ENCODE peak calls at places on chromosome 13, in seven cellular contexts. S is GM12878, F is SK-N-SH, V is HepG2, B is HCT116, I is H1, L is K562. Z is an unnamed sample.

GRCh38 chr13:91381371-91381770 is 17.1 kb upstream of the GPC5 start:
- DNase-seq in V (no peak), B (no peak), S (no peak), F (peak), L (peak), I (no peak), Z (no peak)

GRCh38 chr13:114004416-114005205 is 30.7 kb upstream of the C13orf46 start:
- DNase-seq in F (no peak), B (no peak), V (peak), L (peak), I (no peak), S (no peak), Z (no peak)

GRCh38 chr13:37361608-37362007 is 237.0 kb downstream of the POSTN start:
- DNase-seq in L (no peak), F (no peak), S (no peak), B (no peak), I (no peak), V (no peak), Z (no peak)

GRCh38 chr13:54733639-54734038 is 1705.0 kb downstream of the OLFM4 start:
- DNase-seq in L (peak), F (no peak), V (peak), I (no peak), B (no peak), S (no peak), Z (peak)

GRCh38 chr13:48727252-48728011 is 73.7 kb downstream of the CYSLTR2 start:
- DNase-seq in B (no peak), I (no peak), F (no peak), S (no peak), L (no peak), V (no peak), Z (no peak)

GRCh38 chr13:52644108-52644507 is 1.9 kb downstream of the HNRNPA1L2 start:
- DNase-seq in L (no peak), S (no peak), B (no peak), I (no peak), V (no peak), F (no peak), Z (peak)

GRCh38 chr13:98423417-98423816 is 153.5 kb downstream of the STK24 start:
- DNase-seq in B (no peak), S (no peak), I (no peak), F (no peak), V (no peak), L (no peak), Z (no peak)

GRCh38 chr13:44425041-44425814 is 51.6 kb downstream of the SERP2 start:
- DNase-seq in B (no peak), F (peak), V (no peak), L (no peak), S (no peak), I (no peak), Z (no peak)

GRCh38 chr13:45055902-45056648 is 64.2 kb upstream of the GTF2F2 start:
- DNase-seq in V (no peak), I (no peak), L (peak), B (peak), F (no peak), S (no peak), Z (no peak)

GRCh38 chr13:102035969-102036368 is 365.9 kb downstream of the FGF14 start:
- DNase-seq in S (no peak), F (no peak), I (no peak), V (no peak), B (no peak), L (no peak), Z (no peak)

GRCh38 chr13:77891041-77891440 is 27.6 kb downstream of the EDNRB start:
- DNase-seq in I (no peak), L (no peak), V (no peak), B (no peak), S (no peak), F (no peak), Z (no peak)

GRCh38 chr13:47455581-47455980 is 545.5 kb downstream of the SUCLA2 start:
- DNase-seq in S (no peak), F (peak), B (no peak), I (no peak), L (no peak), V (no peak), Z (no peak)

GRCh38 chr13:77360032-77360431 is 33.1 kb upstream of the MYCBP2 start:
- DNase-seq in V (no peak), I (no peak), B (no peak), L (no peak), F (no peak), S (no peak), Z (no peak)

GRCh38 chr13:27006519-27007161 is 165.0 kb downstream of the USP12 start:
- DNase-seq in S (no peak), B (peak), I (peak), L (no peak), F (peak), V (no peak), Z (peak)

GRCh38 chr13:77696006-77696862 is 1.3 kb upstream of the SLAIN1 start:
- DNase-seq in S (no peak), B (no peak), I (no peak), L (no peak), F (peak), V (no peak), Z (no peak)

GRCh38 chr13:20359335-20359734 is 127.2 kb upstream of the GJB6 start:
- DNase-seq in I (no peak), F (no peak), B (peak), V (peak), L (peak), S (no peak), Z (no peak)

GRCh38 chr13:70333752-70334151 is 225.5 kb upstream of the KLHL1 start:
- DNase-seq in B (no peak), I (no peak), F (no peak), S (no peak), V (no peak), L (no peak), Z (no peak)

GRCh38 chr13:23044906-23045305 is 135.9 kb upstream of the SGCG start:
- DNase-seq in F (no peak), V (no peak), L (no peak), I (no peak), S (no peak), B (no peak), Z (no peak)

GRCh38 chr13:71624641-71625040 is 242.4 kb downstream of the DACH1 start:
- DNase-seq in L (no peak), V (no peak), I (no peak), S (no peak), F (no peak), B (no peak), Z (no peak)

GRCh38 chr13:74270018-74270417 is 135.8 kb upstream of the KLF12 start:
- DNase-seq in F (no peak), L (no peak), B (no peak), V (no peak), S (no peak), I (no peak), Z (no peak)

GRCh38 chr13:28753208-28753892 is 34.6 kb upstream of the SLC46A3 start:
- DNase-seq in L (no peak), I (peak), F (no peak), S (no peak), B (peak), V (peak), Z (peak)

GRCh38 chr13:44792096-44792495 is 197.2 kb downstream of the NUFIP1 start:
- DNase-seq in B (no peak), I (no peak), F (no peak), V (no peak), L (no peak), S (no peak), Z (no peak)

GRCh38 chr13:73956795-73957408 is 177.3 kb downstream of the KLF12 start:
- DNase-seq in F (no peak), L (no peak), I (no peak), S (no peak), B (no peak), V (no peak), Z (no peak)

GRCh38 chr13:23505007-23505406 is 65.2 kb upstream of the TNFRSF19 start:
- DNase-seq in S (no peak), B (no peak), F (no peak), I (no peak), V (no peak), L (no peak), Z (no peak)

GRCh38 chr13:92377396-92377795 is 849.2 kb upstream of the GPC6 start:
- DNase-seq in B (no peak), V (no peak), F (no peak), L (no peak), I (no peak), S (no peak), Z (no peak)

GRCh38 chr13:50230365-50230978 is 215.2 kb downstream of the KCNRG start:
- DNase-seq in I (no peak), F (no peak), V (peak), S (no peak), L (no peak), B (no peak), Z (no peak)

GRCh38 chr13:111858571-111858970 is 208.4 kb upstream of the SOX1 start:
- DNase-seq in B (no peak), S (no peak), V (no peak), I (no peak), F (no peak), L (no peak), Z (no peak)

DNA sequence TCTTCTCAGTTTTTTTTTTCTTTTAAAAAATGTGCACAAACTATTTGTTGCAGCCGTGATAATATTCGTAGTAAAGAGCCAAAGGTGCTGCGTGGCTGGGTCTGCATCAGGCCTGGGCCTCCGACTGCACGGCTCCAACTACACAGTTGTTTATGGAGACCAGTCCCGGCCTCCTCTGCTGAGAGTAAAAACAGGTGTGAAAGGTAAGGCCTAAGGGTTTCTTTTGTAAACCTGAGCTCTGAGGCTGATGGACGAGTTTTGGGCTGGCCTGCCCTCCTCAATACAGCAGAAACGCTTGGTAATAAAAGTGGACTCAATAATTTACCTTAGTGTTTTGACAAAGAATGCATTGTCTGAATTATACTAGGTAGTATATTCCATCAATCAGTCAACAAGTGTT is 3.9 kb downstream of the MBNL2 start:
- DNase-seq in B (no peak), F (no peak), L (peak), S (no peak), I (no peak), V (no peak), Z (peak)
- TF ChIP-seq JUND in B (no peak), F (no peak), L (no peak), S (no peak), I (no peak), V (no peak), Z (no peak)

GRCh38 chr13:25886438-25887214 is 165.2 kb downstream of the SHISA2 start:
- DNase-seq in I (no peak), S (no peak), L (no peak), B (no peak), V (no peak), F (no peak), Z (peak)
- TF ChIP-seq JUND in I (no peak), S (no peak), L (no peak), B (no peak), V (no peak), F (no peak), Z (no peak)

GRCh38 chr13:110759710-110760109 is 46.2 kb downstream of the ING1 start:
- DNase-seq in S (no peak), L (no peak), I (no peak), F (no peak), B (no peak), V (no peak), Z (no peak)

GRCh38 chr13:110757296-110757695 is 43.8 kb downstream of the ING1 start:
- DNase-seq in S (no peak), V (no peak), L (no peak), B (no peak), I (peak), F (no peak), Z (no peak)

GRCh38 chr13:110760611-110761010 is 47.1 kb downstream of the ING1 start:
- DNase-seq in S (no peak), V (no peak), L (no peak), I (no peak), F (no peak), B (no peak), Z (no peak)

GRCh38 chr13:110756268-110756667 is 42.8 kb downstream of the ING1 start:
- DNase-seq in V (no peak), B (no peak), F (no peak), L (no peak), I (no peak), S (no peak), Z (no peak)

DNA sequence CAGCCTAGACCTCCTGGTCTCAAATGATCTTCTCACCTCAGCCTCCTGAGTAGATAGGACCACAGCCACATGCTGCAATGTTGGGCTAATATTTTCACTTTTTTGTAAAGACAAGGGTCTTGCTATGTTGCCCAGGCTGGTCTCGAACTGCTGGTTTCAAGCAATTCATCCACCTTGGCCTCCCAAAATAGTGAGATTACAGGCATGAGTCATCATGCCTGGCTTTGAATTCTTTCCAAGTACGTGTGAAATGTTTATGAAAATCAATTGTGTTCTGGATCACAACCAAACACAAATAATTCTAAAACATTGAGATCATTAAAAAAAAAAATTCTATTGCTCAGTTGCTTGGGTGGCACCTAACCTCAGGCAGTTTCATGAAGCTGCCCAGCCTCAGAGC is 44.7 kb downstream of the ING1 start:
- DNase-seq in B (no peak), I (no peak), S (no peak), L (no peak), V (no peak), F (no peak), Z (no peak)
- TF ChIP-seq JUND in B (no peak), I (no peak), S (no peak), L (no peak), V (no peak), F (no peak), Z (no peak)

DNA sequence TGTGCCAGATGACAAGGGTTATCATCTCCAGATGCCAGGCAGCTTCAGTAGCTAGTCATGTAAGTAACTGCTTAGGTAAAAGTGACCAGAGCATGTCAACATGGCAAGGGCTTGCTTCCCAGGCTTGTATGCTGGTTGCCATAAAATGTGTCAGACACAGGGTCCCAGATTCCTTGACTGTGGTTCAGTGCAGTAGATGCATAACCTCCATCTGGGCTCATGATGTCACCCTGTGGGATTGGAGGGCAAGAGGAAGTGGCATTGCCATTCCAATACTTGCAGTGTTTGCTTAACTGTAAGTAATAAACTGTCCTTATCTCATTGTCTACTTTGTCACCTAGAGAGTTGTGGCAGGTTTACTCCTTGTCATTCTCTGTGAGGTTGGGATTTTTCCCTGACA is 226.8 kb downstream of the PCDH17 start:
- DNase-seq in I (no peak), F (no peak), V (no peak), L (no peak), B (no peak), S (no peak), Z (no peak)
- TF ChIP-seq JUND in I (no peak), F (no peak), V (no peak), L (no peak), B (no peak), S (no peak), Z (no peak)

Z was measured in T47D.